ENCODE peak calls at places on chromosomes 7 and 10, in seven cellular contexts. K is suprapubic skin, P is A549, M is stomach, J is GM12878, E is tibial nerve, H is transverse colon. X is an unnamed sample.

GRCh38 chr10:22666287-22667092 is 47.9 kb downstream of the PIP4K2A start:
- DNase-seq in K (no peak), P (no peak), M (peak), J (no peak), E (no peak), H (peak), X (no peak)

GRCh38 chr10:64547168-64547567 is 1026.0 kb downstream of the REEP3 start:
- DNase-seq in K (no peak), P (no peak), M (no peak), J (no peak), E (no peak), H (no peak), X (no peak)

GRCh38 chr7:108045669-108046068 is 42.7 kb upstream of the LAMB1 start:
- DNase-seq in K (no peak), P (no peak), M (no peak), J (no peak), E (no peak), H (no peak), X (no peak)

GRCh38 chr10:77844713-77845454 is 81.7 kb downstream of the DLG5 start:
- DNase-seq in K (no peak), P (peak), M (no peak), J (no peak), E (no peak), H (peak), X (no peak)

GRCh38 chr7:112272921-112273561 is 66.5 kb downstream of the ZNF277 start:
- DNase-seq in K (no peak), P (no peak), M (no peak), J (no peak), E (no peak), H (peak), X (peak)

GRCh38 chr10:43197834-43198681 is 59.8 kb downstream of the CSGALNACT2 start:
- DNase-seq in K (peak), P (peak), M (peak), J (no peak), E (no peak), H (no peak), X (peak)

GRCh38 chr7:1944619-1945210 is 274.6 kb downstream of the ELFN1 start:
- DNase-seq in K (no peak), P (no peak), M (no peak), J (no peak), E (no peak), H (no peak), X (peak)

GRCh38 chr7:106480161-106480579 is 180.8 kb downstream of the CCDC71L start:
- DNase-seq in K (no peak), P (no peak), M (no peak), J (no peak), E (no peak), H (no peak), X (no peak)

GRCh38 chr10:78552261-78552811 is 516.4 kb upstream of the ZMIZ1 start:
- DNase-seq in K (no peak), P (no peak), M (no peak), J (no peak), E (peak), H (peak), X (no peak)

GRCh38 chr7:81366546-81366945 is 403.3 kb downstream of the HGF start:
- DNase-seq in K (no peak), P (no peak), M (no peak), J (no peak), E (no peak), H (no peak), X (no peak)

GRCh38 chr10:125048101-125048864 is 106.4 kb downstream of the ZRANB1 start:
- DNase-seq in K (peak), P (peak), M (peak), J (no peak), E (peak), H (peak), X (peak)

GRCh38 chr10:132363921-132364593 is 32.1 kb downstream of the LRRC27 start:
- DNase-seq in K (peak), P (peak), M (no peak), J (peak), E (no peak), H (no peak), X (no peak)

GRCh38 chr7:96304573-96304972 is 17.3 kb downstream of the SLC25A13 start:
- DNase-seq in K (no peak), P (no peak), M (no peak), J (no peak), E (no peak), H (no peak), X (no peak)

GRCh38 chr10:108957681-108958080 is 965.6 kb downstream of the XPNPEP1 start:
- DNase-seq in K (no peak), P (no peak), M (no peak), J (no peak), E (peak), H (no peak), X (no peak)

GRCh38 chr10:101304316-101304715 is 49.6 kb upstream of the BTRC start:
- DNase-seq in K (no peak), P (no peak), M (no peak), J (no peak), E (no peak), H (no peak), X (no peak)

GRCh38 chr7:149670288-149670687 is 103.1 kb downstream of the ZNF467 start:
- DNase-seq in K (no peak), P (no peak), M (peak), J (no peak), E (no peak), H (peak), X (no peak)

GRCh38 chr10:93554760-93555432 is 11.6 kb upstream of the FFAR4 start:
- DNase-seq in K (no peak), P (peak), M (peak), J (no peak), E (peak), H (peak), X (peak)

GRCh38 chr7:101631224-101631714 is 2.2 kb upstream of the MYL10 start:
- DNase-seq in K (no peak), P (no peak), M (no peak), J (no peak), E (no peak), H (no peak), X (no peak)

GRCh38 chr7:151769189-151769821 is 107.6 kb downstream of the PRKAG2 start:
- DNase-seq in K (no peak), P (no peak), M (no peak), J (peak), E (no peak), H (no peak), X (peak)

GRCh38 chr7:64879800-64880199 is 23.3 kb upstream of the ZNF273 start:
- DNase-seq in K (peak), P (no peak), M (peak), J (no peak), E (peak), H (no peak), X (peak)

GRCh38 chr10:96370575-96371157 is 11.9 kb upstream of the OPALIN start:
- DNase-seq in K (no peak), P (peak), M (peak), J (no peak), E (peak), H (peak), X (no peak)

GRCh38 chr10:1376384-1376945 is 320.3 kb downstream of the WDR37 start:
- DNase-seq in K (no peak), P (no peak), M (no peak), J (no peak), E (no peak), H (no peak), X (no peak)

GRCh38 chr7:138338361-138338760 is 121.7 kb upstream of the TRIM24 start:
- DNase-seq in K (no peak), P (no peak), M (peak), J (no peak), E (peak), H (no peak), X (no peak)

GRCh38 chr10:28327494-28327886 is 24.6 kb upstream of the MPP7 start:
- DNase-seq in K (no peak), P (no peak), M (no peak), J (no peak), E (no peak), H (no peak), X (no peak)

GRCh38 chr10:104485632-104486031 is 132.0 kb downstream of the CFAP58 start:
- DNase-seq in K (no peak), P (peak), M (no peak), J (no peak), E (no peak), H (no peak), X (no peak)

GRCh38 chr7:24115661-24116060 is 168.3 kb upstream of the NPY start:
- DNase-seq in K (no peak), P (no peak), M (no peak), J (no peak), E (no peak), H (no peak), X (no peak)

GRCh38 chr10:113520606-113521481 is 32.0 kb upstream of the HABP2 start:
- DNase-seq in K (peak), P (peak), M (peak), J (no peak), E (peak), H (peak), X (peak)

GRCh38 chr10:126259883-126260282 is 128.4 kb downstream of the ADAM12 start:
- DNase-seq in K (no peak), P (no peak), M (no peak), J (no peak), E (no peak), H (no peak), X (no peak)

GRCh38 chr7:68760556-68760955 is 837.7 kb upstream of the AUTS2 start:
- DNase-seq in K (no peak), P (peak), M (no peak), J (no peak), E (no peak), H (no peak), X (no peak)

GRCh38 chr10:69862882-69863530 is 61.3 kb downstream of the COL13A1 start:
- DNase-seq in K (no peak), P (no peak), M (no peak), J (no peak), E (no peak), H (no peak), X (no peak)

GRCh38 chr10:29471483-29471859 is 163.3 kb downstream of the SVIL start:
- DNase-seq in K (no peak), P (no peak), M (no peak), J (no peak), E (no peak), H (no peak), X (no peak)

GRCh38 chr10:57430376-57430775 is 837.3 kb downstream of the IPMK start:
- DNase-seq in K (no peak), P (no peak), M (no peak), J (no peak), E (no peak), H (no peak), X (no peak)

GRCh38 chr7:26857170-26857533 is 7.2 kb downstream of the SKAP2 start:
- DNase-seq in K (no peak), P (no peak), M (no peak), J (no peak), E (no peak), H (no peak), X (no peak)
- H3K4me3 ChIP-seq in K (peak), P (no peak), M (peak), J (peak), E (peak), H (peak), X (peak)

GRCh38 chr10:54067361-54067760 is 733.7 kb downstream of the PCDH15 start:
- DNase-seq in K (no peak), P (no peak), M (no peak), J (no peak), E (no peak), H (no peak), X (no peak)

GRCh38 chr10:54064215-54064614 is 736.8 kb downstream of the PCDH15 start:
- DNase-seq in K (no peak), P (no peak), M (no peak), J (no peak), E (no peak), H (no peak), X (no peak)

GRCh38 chr10:54063514-54063913 is 737.5 kb downstream of the PCDH15 start:
- DNase-seq in K (no peak), P (no peak), M (no peak), J (no peak), E (no peak), H (no peak), X (peak)

GRCh38 chr10:54065106-54065505 is 735.9 kb downstream of the PCDH15 start:
- DNase-seq in K (no peak), P (no peak), M (no peak), J (no peak), E (no peak), H (no peak), X (no peak)

DNA sequence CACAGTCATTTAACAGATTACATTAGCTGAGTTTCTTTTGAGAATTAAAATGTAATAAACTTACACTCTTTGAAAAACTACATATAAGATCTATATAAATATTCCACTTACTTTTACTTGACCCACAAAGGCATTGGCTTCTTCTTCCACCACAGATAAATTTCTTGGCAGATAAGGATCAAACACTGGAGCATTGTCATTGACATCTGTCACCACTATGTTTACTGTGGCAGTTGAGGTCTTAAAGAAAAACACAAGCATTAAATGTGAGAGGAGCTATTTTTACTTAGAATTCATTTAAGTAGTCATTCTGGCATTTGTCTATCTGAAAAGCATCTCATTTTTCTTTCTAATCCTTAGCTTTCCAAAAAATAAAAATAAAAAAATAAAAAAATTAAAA is 734.4 kb downstream of the PCDH15 start:
- DNase-seq in K (no peak), P (no peak), M (no peak), J (no peak), E (no peak), H (no peak), X (no peak)
- TF ChIP-seq EP300 in K (no peak), P (no peak), M (no peak), J (no peak), E (no peak), H (no peak), X (no peak)

GRCh38 chr10:61904711-61905445 is 3.4 kb downstream of the ARID5B start:
- DNase-seq in K (no peak), P (peak), M (no peak), J (peak), E (no peak), H (peak), X (peak)
- H3K4me3 ChIP-seq in K (peak), P (no peak), M (peak), J (peak), E (no peak), H (no peak), X (peak)

GRCh38 chr7:76512941-76513816 is 2.8 kb downstream of the UPK3B start:
- DNase-seq in K (no peak), P (peak), M (no peak), J (no peak), E (no peak), H (no peak), X (peak)
- TF ChIP-seq EP300 in K (no peak), P (no peak), M (no peak), J (no peak), E (no peak), H (no peak), X (no peak)

X was measured in upper lobe of left lung.